ENCODE peak calls at places on chromosomes 13 and 19, in seven cellular contexts. U is heart right ventricle; A is uterus; B is thoracic aorta; P is psoas muscle; T is effector memory CD4-positive, alpha-beta T cell; O is CD4-positive, CD25-positive, alpha-beta regulatory T cell. C is an unnamed sample.

GRCh38 chr13:67023088-67023893 is 206.8 kb downstream of the PCDH9 start:
- DNase-seq in U (no peak), A (no peak), B (no peak), P (no peak), T (no peak), O (no peak), C (no peak)

GRCh38 chr13:77518266-77518665 is 17.2 kb upstream of the SCEL start:
- DNase-seq in U (no peak), A (no peak), B (no peak), P (no peak), T (no peak), O (no peak), C (no peak)

GRCh38 chr19:23817519-23817918 is 58.8 kb upstream of the ZNF681 start:
- DNase-seq in U (peak; percentile 21), A (peak; percentile 54), B (no peak), P (no peak), T (no peak), O (peak; percentile 5), C (no peak)

GRCh38 chr13:23617551-23618014 is 47.4 kb downstream of the TNFRSF19 start:
- DNase-seq in U (no peak), A (no peak), B (no peak), P (no peak), T (no peak), O (no peak), C (no peak)

GRCh38 chr19:17058236-17058635 is 17.0 kb downstream of the HAUS8 start:
- DNase-seq in U (no peak), A (no peak), B (no peak), P (no peak), T (no peak), O (no peak), C (no peak)

GRCh38 chr19:1361601-1362384 is 21.9 kb upstream of the NDUFS7 start:
- DNase-seq in U (no peak), A (no peak), B (no peak), P (no peak), T (no peak), O (no peak), C (no peak)

GRCh38 chr19:13103585-13103923 is 896 bp upstream of the LYL1 start:
- DNase-seq in U (no peak), A (peak; percentile 17), B (no peak), P (no peak), T (no peak), O (no peak), C (no peak)

GRCh38 chr19:2250765-2251576 is 1.8 kb downstream of the AMH start:
- DNase-seq in U (no peak), A (no peak), B (no peak), P (no peak), T (no peak), O (no peak), C (no peak)

GRCh38 chr19:9878511-9879196 is 43.5 kb downstream of the PIN1 start:
- DNase-seq in U (no peak), A (no peak), B (no peak), P (no peak), T (no peak), O (no peak), C (no peak)

DNA sequence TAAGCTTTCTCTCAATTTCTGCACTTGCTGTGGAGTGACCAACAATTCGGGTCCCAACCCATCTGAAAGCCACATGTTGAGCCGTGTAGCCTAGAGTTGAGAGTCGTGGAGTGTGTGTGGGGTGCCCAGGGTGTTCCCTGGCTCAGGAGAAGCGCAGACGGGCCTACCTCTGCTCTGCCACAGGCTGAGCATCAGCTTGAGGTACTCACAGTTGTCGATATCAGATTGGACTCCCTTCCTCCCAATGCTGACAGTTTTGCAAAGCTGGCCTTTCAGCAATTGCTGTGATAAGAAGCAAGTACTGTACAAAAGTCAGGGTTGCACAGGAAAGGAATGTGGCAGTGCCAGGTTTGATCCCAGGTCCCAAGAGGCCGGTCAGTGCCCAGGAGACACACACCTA is 133.4 kb upstream of the SPACA7 start:
- DNase-seq in U (no peak), A (no peak), B (no peak), P (no peak), T (no peak), O (no peak), C (no peak)
- H3K27me3 ChIP-seq in U (peaks cover 20% of the 10 kb centered on the region), A (no peaks in the 10 kb centered on the region), B (no peaks in the 10 kb centered on the region), P (no peaks in the 10 kb centered on the region), T (no peaks in the 10 kb centered on the region), O (no peaks in the 10 kb centered on the region), C (no peaks in the 10 kb centered on the region)

GRCh38 chr13:46617382-46617781 is 64.4 kb downstream of the LRCH1 start:
- DNase-seq in U (no peak), A (no peak), B (no peak), P (no peak), T (no peak), O (no peak), C (no peak)
- H3K4me1 ChIP-seq in U (peaks cover 21% of the 10 kb centered on the region), A (peaks cover 8% of the 10 kb centered on the region), B (peaks cover 69% of the 10 kb centered on the region), P (peaks cover 8% of the 10 kb centered on the region), T (no peaks in the 10 kb centered on the region), O (peaks cover 7% of the 10 kb centered on the region), C (peaks cover 6% of the 10 kb centered on the region)

GRCh38 chr13:78589206-78589605 is 14.1 kb downstream of the POU4F1 start:
- DNase-seq in U (peak; percentile 56), A (no peak), B (no peak), P (no peak), T (no peak), O (no peak), C (no peak)

GRCh38 chr13:78587395-78587794 is 16.0 kb downstream of the POU4F1 start:
- DNase-seq in U (no peak), A (no peak), B (no peak), P (no peak), T (no peak), O (no peak), C (no peak)

DNA sequence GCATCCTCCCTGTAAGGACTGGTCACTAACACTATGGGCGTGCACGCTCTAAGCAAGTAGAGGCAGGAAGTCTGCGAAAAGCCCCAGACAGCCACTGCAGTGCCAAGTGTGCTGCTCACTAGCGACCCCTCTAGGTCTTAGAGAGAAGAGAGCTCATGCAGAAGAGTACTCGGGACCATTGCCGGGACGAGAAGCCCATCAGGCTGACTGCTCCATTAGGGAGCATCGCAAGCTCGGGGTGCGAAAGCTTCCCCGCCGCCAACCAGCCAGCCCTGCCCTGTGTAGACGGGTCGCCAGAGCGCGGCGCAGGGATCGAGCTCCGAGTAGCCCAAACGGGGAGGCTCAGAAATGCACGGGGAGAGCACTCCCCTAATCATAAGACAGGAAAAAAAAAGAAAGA is 16.6 kb downstream of the POU4F1 start:
- DNase-seq in U (no peak), A (no peak), B (no peak), P (no peak), T (no peak), O (no peak), C (no peak)
- H3K27me3 ChIP-seq in U (peaks cover 96% of the 10 kb centered on the region), A (peaks cover 50% of the 10 kb centered on the region), B (peaks cover 5% of the 10 kb centered on the region), P (peaks cover 69% of the 10 kb centered on the region), T (peaks cover 46% of the 10 kb centered on the region), O (peaks cover 61% of the 10 kb centered on the region), C (peaks cover 25% of the 10 kb centered on the region)

GRCh38 chr13:34250151-34250550 is 432.2 kb downstream of the RFC3 start:
- DNase-seq in U (no peak), A (no peak), B (no peak), P (no peak), T (no peak), O (no peak), C (no peak)
- H3K4me1 ChIP-seq in U (no peaks in the 10 kb centered on the region), A (no peaks in the 10 kb centered on the region), B (peaks cover 6% of the 10 kb centered on the region), P (no peaks in the 10 kb centered on the region), T (no peaks in the 10 kb centered on the region), O (no peaks in the 10 kb centered on the region), C (no peaks in the 10 kb centered on the region)

GRCh38 chr13:41599619-41600018 is 142.3 kb downstream of the RGCC start:
- DNase-seq in U (no peak), A (no peak), B (no peak), P (no peak), T (no peak), O (no peak), C (no peak)

GRCh38 chr13:41595298-41595697 is 137.9 kb downstream of the RGCC start:
- DNase-seq in U (no peak), A (no peak), B (no peak), P (no peak), T (no peak), O (no peak), C (no peak)

GRCh38 chr13:41601718-41602445 is 144.5 kb downstream of the RGCC start:
- DNase-seq in U (no peak), A (no peak), B (no peak), P (no peak), T (no peak), O (no peak), C (no peak)

GRCh38 chr13:41596190-41596589 is 138.8 kb downstream of the RGCC start:
- DNase-seq in U (no peak), A (no peak), B (no peak), P (no peak), T (no peak), O (no peak), C (no peak)

GRCh38 chr13:41597348-41598041 is 140.1 kb downstream of the RGCC start:
- DNase-seq in U (no peak), A (no peak), B (no peak), P (no peak), T (no peak), O (no peak), C (no peak)
- H3K27me3 ChIP-seq in U (no peaks in the 10 kb centered on the region), A (no peaks in the 10 kb centered on the region), B (no peaks in the 10 kb centered on the region), P (no peaks in the 10 kb centered on the region), T (no peaks in the 10 kb centered on the region), O (no peaks in the 10 kb centered on the region), C (no peaks in the 10 kb centered on the region)

GRCh38 chr19:42197375-42197817 is 20.1 kb downstream of the DEDD2 start:
- DNase-seq in U (no peak), A (no peak), B (no peak), P (no peak), T (no peak), O (no peak), C (no peak)

GRCh38 chr19:42199440-42200115 is 17.9 kb downstream of the DEDD2 start:
- DNase-seq in U (peak; percentile 50), A (no peak), B (no peak), P (peak; percentile 43), T (peak; percentile 46), O (peak; percentile 50), C (peak; percentile 54)

GRCh38 chr19:42200116-42200740 is 17.2 kb downstream of the DEDD2 start:
- DNase-seq in U (no peak), A (no peak), B (no peak), P (no peak), T (no peak), O (no peak), C (peak; percentile 23)

GRCh38 chr19:42196011-42197001 is 21.2 kb downstream of the DEDD2 start:
- DNase-seq in U (no peak), A (no peak), B (no peak), P (no peak), T (no peak), O (no peak), C (no peak)

GRCh38 chr19:42198676-42199439 is 18.6 kb downstream of the DEDD2 start:
- DNase-seq in U (no peak), A (no peak), B (no peak), P (no peak), T (peak; percentile 73), O (peak; percentile 72), C (peak; percentile 86)
- H3K4me1 ChIP-seq in U (no peaks in the 10 kb centered on the region), A (no peaks in the 10 kb centered on the region), B (no peaks in the 10 kb centered on the region), P (no peaks in the 10 kb centered on the region), T (peaks cover 80% of the 10 kb centered on the region), O (peaks cover 84% of the 10 kb centered on the region), C (peaks cover 87% of the 10 kb centered on the region)

GRCh38 chr19:33667141-33667540 is 45.4 kb downstream of the CHST8 start:
- DNase-seq in U (no peak), A (no peak), B (no peak), P (no peak), T (no peak), O (no peak), C (no peak)
- H3K27me3 ChIP-seq in U (peaks cover 5% of the 10 kb centered on the region), A (no peaks in the 10 kb centered on the region), B (no peaks in the 10 kb centered on the region), P (peaks cover 5% of the 10 kb centered on the region), T (no peaks in the 10 kb centered on the region), O (no peaks in the 10 kb centered on the region), C (no peaks in the 10 kb centered on the region)

C was measured in CD8-positive, alpha-beta memory T cell.